ENCODE peak calls at places on chromosomes 11 and 22, in four cellular contexts. Z, X, G and K are unnamed samples. For H3K4me1, the result is how much of the 10 kb centered on the place peaks cover.

GRCh38 chr11:12249590-12250260 is 127.6 kb upstream of the PARVA start:
- ATAC-seq in X (no peak), G (no peak), Z (no peak), K (peak)

GRCh38 chr11:35893796-35894475 is 49.9 kb upstream of the LDLRAD3 start:
- ATAC-seq in X (no peak), Z (no peak), G (no peak), K (no peak)

GRCh38 chr11:112160452-112160851 is 3.4 kb downstream of the IL18 start:
- ATAC-seq in Z (no peak), X (no peak), G (no peak), K (no peak)

GRCh38 chr11:107719557-107720304 is 7.9 kb upstream of the SLN start:
- ATAC-seq in G (peak), X (no peak), Z (no peak), K (peak)

GRCh38 chr11:76686261-76687079 is 15.9 kb upstream of the LRRC32 start:
- ATAC-seq in X (no peak), Z (no peak), G (peak), K (no peak)

GRCh38 chr11:8366316-8366715 is 102.6 kb upstream of the LMO1 start:
- ATAC-seq in Z (no peak), X (no peak), G (no peak), K (no peak)

GRCh38 chr11:122517403-122518379 is 137.8 kb upstream of the UBASH3B start:
- ATAC-seq in G (no peak), X (no peak), Z (no peak), K (peak)

GRCh38 chr11:95157824-95158223 is 68.2 kb downstream of the ENDOD1 start:
- ATAC-seq in X (no peak), Z (no peak), G (peak), K (no peak)

GRCh38 chr11:125404136-125404810 is 91.8 kb downstream of the FEZ1 start:
- ATAC-seq in X (peak), Z (peak), G (no peak), K (no peak)

GRCh38 chr11:11510939-11511338 is 110.9 kb downstream of the GALNT18 start:
- ATAC-seq in Z (peak), X (peak), G (peak), K (peak)

GRCh38 chr22:30000566-30000965 is 79.7 kb upstream of the HORMAD2 start:
- ATAC-seq in G (peak), Z (no peak), X (no peak), K (no peak)

GRCh38 chr11:66488957-66489356 is 8.7 kb downstream of the DPP3 start:
- ATAC-seq in Z (no peak), G (no peak), X (no peak), K (no peak)

GRCh38 chr11:110679323-110679980 is 32.8 kb downstream of the ARHGAP20 start:
- ATAC-seq in Z (no peak), G (no peak), X (no peak), K (no peak)

GRCh38 chr11:64306876-64307622 is 1.7 kb downstream of the ESRRA start:
- ATAC-seq in G (no peak), X (no peak), Z (no peak), K (no peak)

GRCh38 chr11:62245271-62245753 is 3.3 kb downstream of the SCGB1D2 start:
- ATAC-seq in Z (peak), X (no peak), G (peak), K (no peak)

GRCh38 chr11:110797453-110797852 is 85.2 kb upstream of the ARHGAP20 start:
- ATAC-seq in X (no peak), Z (no peak), G (peak), K (no peak)

GRCh38 chr11:66189031-66189745 is 79.3 kb upstream of the RAB1B start:
- ATAC-seq in X (no peak), Z (no peak), G (no peak), K (no peak)

GRCh38 chr11:3840870-3841425 is at the start of gene RHOG:
- ATAC-seq in Z (peak), X (peak), G (peak), K (peak)

GRCh38 chr11:109964487-109964886 is 128.7 kb upstream of the ZC3H12C start:
- ATAC-seq in Z (no peak), G (no peak), X (no peak), K (no peak)

GRCh38 chr11:108338750-108339149 is 115.9 kb downstream of the ATM start:
- ATAC-seq in G (no peak), X (no peak), Z (no peak), K (no peak)

GRCh38 chr11:63991558-63991957 is 5.3 kb downstream of the OTUB1 start:
- ATAC-seq in X (no peak), Z (no peak), G (no peak), K (no peak)

GRCh38 chr22:19177164-19178064 is 1.1 kb downstream of the SLC25A1 start:
- ATAC-seq in X (no peak), G (no peak), Z (no peak), K (no peak)

GRCh38 chr22:37501176-37501609 is 15.0 kb upstream of the MFNG start:
- ATAC-seq in Z (peak), G (peak), X (peak), K (peak)

GRCh38 chr22:35465109-35465701 is 65.3 kb downstream of the MCM5 start:
- ATAC-seq in Z (peak), X (no peak), G (no peak), K (peak)

GRCh38 chr11:64400096-64400495 is 41.1 kb downstream of the RPS6KA4 start:
- ATAC-seq in X (no peak), Z (peak), G (peak), K (no peak)

GRCh38 chr11:59756845-59757244 is 1.7 kb downstream of the STX3 start:
- ATAC-seq in Z (no peak), G (peak), X (no peak), K (no peak)

GRCh38 chr11:115066111-115066660 is 387.9 kb downstream of the NXPE2 start:
- ATAC-seq in Z (no peak), X (no peak), G (no peak), K (no peak)

GRCh38 chr11:88318017-88318416 is 19.5 kb downstream of the CTSC start:
- ATAC-seq in X (no peak), G (peak), Z (no peak), K (no peak)

GRCh38 chr11:1826552-1827094 is 8.2 kb upstream of the SYT8 start:
- ATAC-seq in Z (peak), G (peak), X (peak), K (no peak)

GRCh38 chr22:25452116-25452700 is 112.3 kb upstream of the GRK3 start:
- ATAC-seq in X (no peak), G (no peak), Z (no peak), K (no peak)

GRCh38 chr11:56843816-56844215 is 95.3 kb upstream of the OR9G4 start:
- ATAC-seq in X (no peak), G (no peak), Z (no peak), K (no peak)

GRCh38 chr11:13011366-13012036 is 2.4 kb downstream of the RASSF10 start:
- ATAC-seq in G (no peak), Z (no peak), X (no peak), K (no peak)

GRCh38 chr11:93054881-93055280 is 85.4 kb downstream of the MTNR1B start:
- ATAC-seq in X (no peak), G (peak), Z (no peak), K (no peak)

GRCh38 chr11:59801981-59802638 is 8.5 kb downstream of the MRPL16 start:
- ATAC-seq in Z (peak), G (peak), X (peak), K (peak)

GRCh38 chr11:8767466-8768142 is 85.0 kb downstream of the RPL27A start:
- ATAC-seq in G (no peak), X (no peak), Z (no peak), K (peak)

GRCh38 chr22:46598737-46599424 is 21.3 kb upstream of the GRAMD4 start:
- ATAC-seq in X (peak), Z (no peak), G (peak), K (peak)

GRCh38 chr22:46596032-46596441 is 24.1 kb upstream of the GRAMD4 start:
- ATAC-seq in G (no peak), X (no peak), Z (peak), K (peak)

GRCh38 chr22:46600397-46600796 is 19.8 kb upstream of the GRAMD4 start:
- ATAC-seq in Z (no peak), G (no peak), X (no peak), K (no peak)

GRCh38 chr22:46596819-46597218 is 23.4 kb upstream of the GRAMD4 start:
- ATAC-seq in Z (no peak), G (peak), X (no peak), K (no peak)

DNA sequence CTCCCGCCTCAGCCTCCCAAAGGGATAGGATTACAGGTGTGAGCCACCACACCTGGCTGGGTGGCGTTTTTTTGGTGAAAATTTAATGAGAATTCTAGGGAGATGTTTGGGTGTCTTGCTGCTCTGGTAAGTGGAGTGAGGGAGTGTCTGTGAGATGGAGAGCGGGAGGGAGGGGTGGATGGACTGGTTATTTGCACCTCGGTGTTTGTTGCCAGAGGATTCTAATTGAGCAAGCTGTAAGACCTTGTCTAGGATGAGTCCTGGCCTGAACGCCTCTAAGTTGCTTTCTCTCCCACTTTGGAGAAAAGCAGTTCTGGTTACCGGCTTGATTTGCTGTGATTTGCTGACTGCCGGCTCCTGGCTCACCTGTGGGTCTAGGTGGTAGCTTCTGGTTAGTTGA is 22.0 kb upstream of the GRAMD4 start:
- ATAC-seq in Z (no peak), G (no peak), X (no peak), K (no peak)
- H3K4me1 ChIP-seq in Z (under half), G (under half), X (under half), K (under half)

GRCh38 chr22:18078329-18079041 is 695 bp downstream of the PEX26 start:
- ATAC-seq in G (peak), X (no peak), Z (peak), K (no peak)
- TF ChIP-seq CTCF in G (no peak), X (no peak), Z (no peak), K (no peak)

DNA sequence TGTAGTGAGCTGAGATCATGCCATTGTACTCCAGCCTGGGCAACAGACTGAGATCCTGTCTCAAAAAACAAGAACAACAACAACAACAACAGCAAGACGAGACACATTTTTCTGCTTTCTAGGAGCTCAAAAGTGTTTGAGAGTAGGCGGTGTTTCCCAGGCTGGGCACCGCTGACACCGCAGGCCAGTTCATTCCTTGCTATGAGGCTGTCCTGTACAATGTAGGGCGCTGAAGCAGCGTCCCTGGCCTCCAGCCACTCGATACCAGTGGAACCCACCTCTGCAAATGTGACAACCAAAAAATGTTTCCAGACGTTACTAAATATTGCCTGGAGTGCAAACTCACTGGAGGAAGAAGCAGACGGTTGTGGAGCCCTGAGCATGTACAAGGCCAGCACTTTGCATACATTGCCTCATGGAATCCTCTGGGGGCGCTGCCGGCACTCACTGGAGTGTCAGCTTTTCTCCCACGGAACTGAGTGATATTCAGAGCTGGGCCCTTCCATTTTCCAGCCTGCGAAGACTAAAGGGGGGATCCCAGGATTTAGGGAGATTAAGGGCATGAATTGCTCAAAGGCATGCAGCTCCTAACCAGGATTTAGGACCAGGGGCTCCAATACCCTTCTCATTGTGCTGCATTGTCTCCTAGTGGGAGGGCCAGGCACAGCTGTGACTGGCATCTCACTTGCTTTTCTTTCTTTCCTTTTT is 5.8 kb upstream of the MIEF1 start:
- ATAC-seq in Z (peak), X (peak), G (peak), K (peak)
- H3K4me1 ChIP-seq in Z (under half), X (under half), G (under half), K (under half)

GRCh38 chr22:41847300-41847699 is 14.4 kb downstream of the SREBF2 start:
- ATAC-seq in X (no peak), G (no peak), Z (no peak), K (no peak)

GRCh38 chr22:41845380-41846267 is 12.7 kb downstream of the SREBF2 start:
- ATAC-seq in G (no peak), X (no peak), Z (peak), K (no peak)

GRCh38 chr22:41844513-41844912 is 11.6 kb downstream of the SREBF2 start:
- ATAC-seq in Z (no peak), X (no peak), G (peak), K (no peak)

GRCh38 chr22:41846268-41847002 is 13.5 kb downstream of the SREBF2 start:
- ATAC-seq in X (no peak), G (no peak), Z (peak), K (no peak)

DNA sequence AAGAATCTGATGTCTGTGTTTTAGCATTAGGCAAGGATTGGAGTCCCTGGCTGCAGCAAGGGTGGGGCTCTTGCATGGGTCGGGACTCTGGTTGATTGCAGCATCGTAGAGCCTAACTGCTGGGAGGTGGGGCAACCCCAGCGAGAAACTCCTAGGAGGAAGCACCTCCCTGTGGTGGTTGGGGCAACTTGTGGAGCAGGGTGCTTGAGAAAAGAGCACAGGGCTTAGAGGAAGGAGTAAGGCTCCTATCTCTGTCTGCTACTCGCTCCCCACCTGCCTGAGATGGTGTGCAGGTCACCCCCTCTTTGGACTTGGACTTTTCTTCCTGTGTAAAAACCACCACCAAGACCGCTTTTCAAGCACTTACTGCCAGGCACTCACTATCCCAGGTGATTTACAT is 15.6 kb downstream of the SREBF2 start:
- ATAC-seq in X (no peak), Z (peak), G (peak), K (peak)
- TF ChIP-seq CTCF in X (no peak), Z (no peak), G (no peak), K (no peak)

GRCh38 chr11:128516886-128517285 is 70.5 kb downstream of the ETS1 start:
- ATAC-seq in G (no peak), Z (no peak), X (no peak), K (no peak)

GRCh38 chr11:128516467-128516778 is 70.9 kb downstream of the ETS1 start:
- ATAC-seq in Z (no peak), G (no peak), X (no peak), K (no peak)

GRCh38 chr11:128519353-128519752 is 68.0 kb downstream of the ETS1 start:
- ATAC-seq in G (no peak), Z (no peak), X (no peak), K (no peak)

GRCh38 chr11:128518493-128519207 is 68.7 kb downstream of the ETS1 start:
- ATAC-seq in G (peak), Z (no peak), X (no peak), K (no peak)

GRCh38 chr11:128517457-128518230 is 69.7 kb downstream of the ETS1 start:
- ATAC-seq in X (no peak), Z (no peak), G (no peak), K (no peak)
- H3K4me1 ChIP-seq in X (half or more), Z (half or more), G (under half), K (under half)